ENCODE peak calls at places on chromosome 19, in seven cellular contexts. C, M, K, A, J, T and Q are unnamed samples.

GRCh38 chr19:49502866-49503581 is 6.8 kb downstream of the RPS11 start:
- DNase-seq in K (peak), C (peak), A (peak), J (peak), M (peak), T (peak), Q (no peak)

GRCh38 chr19:10961073-10961762 is 388 bp downstream of the SMARCA4 start:
- DNase-seq in A (peak), T (no peak), M (peak), J (peak), C (no peak), K (no peak), Q (no peak)

GRCh38 chr19:49518033-49518432 is 5.6 kb downstream of the FCGRT start:
- DNase-seq in C (no peak), M (no peak), J (no peak), K (no peak), A (no peak), T (no peak), Q (no peak)

GRCh38 chr19:1074512-1075283 is 7.7 kb downstream of the ARHGAP45 start:
- DNase-seq in C (peak), T (peak), M (peak), A (no peak), J (peak), K (no peak), Q (no peak)

GRCh38 chr19:38850976-38851621 is 1.3 kb upstream of the HNRNPL start:
- DNase-seq in A (peak), J (peak), C (no peak), M (no peak), K (peak), T (peak), Q (peak)

GRCh38 chr19:41386442-41386841 is 10.1 kb downstream of the TMEM91 start:
- DNase-seq in T (no peak), J (no peak), M (no peak), K (peak), C (no peak), A (no peak), Q (no peak)

GRCh38 chr19:10923503-10924076 is 4.8 kb downstream of the YIPF2 start:
- DNase-seq in J (no peak), K (no peak), M (no peak), C (no peak), A (no peak), T (no peak), Q (no peak)

GRCh38 chr19:19597809-19598306 is 20.6 kb downstream of the PBX4 start:
- DNase-seq in A (no peak), T (no peak), K (no peak), C (no peak), J (no peak), M (no peak), Q (no peak)

GRCh38 chr19:47719047-47719885 is 6.0 kb downstream of the EHD2 start:
- DNase-seq in K (peak), M (peak), T (peak), J (peak), A (no peak), C (peak), Q (peak)

GRCh38 chr19:57103573-57104277 is 16.1 kb upstream of the USP29 start:
- DNase-seq in C (peak), J (peak), A (peak), M (peak), T (peak), K (peak), Q (peak)

GRCh38 chr19:461664-462551 is 1.1 kb upstream of the SHC2 start:
- DNase-seq in J (no peak), M (no peak), K (peak), C (no peak), A (no peak), T (peak), Q (peak)

GRCh38 chr19:47896019-47896418 is 9.9 kb upstream of the SULT2A1 start:
- DNase-seq in A (no peak), K (no peak), C (peak), J (no peak), T (no peak), M (no peak), Q (no peak)

GRCh38 chr19:55406869-55407624 is 541 bp downstream of the UBE2S start:
- DNase-seq in K (no peak), C (no peak), M (no peak), T (peak), J (no peak), A (peak), Q (peak)

GRCh38 chr19:45468159-45468651 is 409 bp downstream of the FOSB start:
- DNase-seq in C (no peak), K (peak), T (peak), A (no peak), M (no peak), J (no peak), Q (no peak)
- TF ChIP-seq CTCF in C (no peak), K (no peak), T (no peak), A (no peak), M (no peak), J (peak), Q (no peak)

DNA sequence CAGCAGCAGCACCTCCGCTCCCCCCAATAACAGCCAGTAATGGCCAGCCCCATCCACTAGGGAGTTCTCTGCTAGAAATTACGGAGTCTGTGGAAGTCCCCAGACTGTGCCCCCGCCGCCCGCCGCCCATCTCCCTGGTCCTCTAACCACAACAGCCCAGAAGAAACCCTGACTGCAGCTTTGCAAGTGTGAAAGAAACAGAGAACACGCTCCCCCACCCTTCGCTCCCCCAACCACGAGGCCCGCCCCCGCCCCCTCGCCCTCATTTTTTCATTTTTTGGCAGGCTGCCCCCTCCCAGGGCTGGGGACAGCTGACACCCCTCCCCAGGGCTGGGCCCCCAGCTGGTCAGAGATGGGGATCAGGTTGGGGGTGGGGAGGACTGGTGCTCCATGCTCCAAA is 29.6 kb upstream of the ASF1B start:
- DNase-seq in C (no peak), T (no peak), M (no peak), K (no peak), J (no peak), A (no peak), Q (no peak)
- TF ChIP-seq CTCF in C (no peak), T (no peak), M (no peak), K (no peak), J (no peak), A (no peak), Q (no peak)

GRCh38 chr19:30719189-30719990 is 347.2 kb downstream of the ZNF536 start:
- DNase-seq in T (peak), C (peak), J (peak), M (peak), A (peak), K (peak), Q (peak)
- TF ChIP-seq CTCF in T (no peak), C (peak), J (no peak), M (no peak), A (no peak), K (peak), Q (no peak)

GRCh38 chr19:15466851-15467733 is 2.7 kb upstream of the RASAL3 start:
- DNase-seq in M (no peak), C (peak), K (no peak), T (no peak), A (no peak), J (no peak), Q (no peak)
- TF ChIP-seq CTCF in M (no peak), C (no peak), K (no peak), T (no peak), A (no peak), J (no peak), Q (no peak)

DNA sequence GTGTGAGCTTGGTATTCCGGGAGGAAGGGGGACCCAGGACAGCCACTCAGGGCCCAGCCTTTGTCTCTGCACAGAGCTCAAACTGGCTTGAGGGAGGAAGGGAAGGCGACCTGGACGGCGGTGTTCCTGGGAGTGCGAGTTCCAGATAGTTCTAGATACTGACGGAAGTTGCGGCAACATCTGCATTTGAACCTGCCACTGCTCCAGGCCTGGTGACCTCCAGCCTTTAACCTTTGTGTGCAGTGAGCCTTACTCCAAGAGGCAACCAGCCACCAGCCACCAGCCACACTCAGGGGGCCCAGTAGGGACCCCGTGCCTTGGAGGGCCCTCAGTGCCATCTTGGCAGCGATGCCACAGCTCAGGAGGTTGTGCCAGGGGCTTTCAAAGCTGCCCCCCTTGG is 15.5 kb upstream of the ZBTB7A start:
- DNase-seq in M (no peak), A (no peak), K (no peak), T (no peak), C (no peak), J (no peak), Q (no peak)
- TF ChIP-seq CTCF in M (no peak), A (no peak), K (no peak), T (no peak), C (no peak), J (no peak), Q (no peak)

GRCh38 chr19:4066176-4066606 is 508 bp downstream of the ZBTB7A start:
- DNase-seq in M (no peak), T (no peak), K (no peak), C (no peak), J (no peak), A (peak), Q (no peak)
- TF ChIP-seq CTCF in M (no peak), T (no peak), K (no peak), C (no peak), J (no peak), A (no peak), Q (no peak)

GRCh38 chr19:8511573-8512101 is 2.3 kb downstream of the ZNF414 start:
- DNase-seq in C (no peak), J (no peak), K (no peak), T (no peak), M (no peak), A (no peak), Q (no peak)
- TF ChIP-seq CTCF in C (no peak), J (no peak), K (no peak), T (no peak), M (no peak), A (peak), Q (peak)

GRCh38 chr19:45918721-45919120 is 4.1 kb upstream of the NANOS2 start:
- DNase-seq in K (no peak), J (no peak), C (no peak), A (no peak), M (no peak), T (no peak), Q (no peak)

GRCh38 chr19:45911291-45911690 is 3.3 kb downstream of the NANOS2 start:
- DNase-seq in T (no peak), J (no peak), C (no peak), M (no peak), A (no peak), K (no peak), Q (no peak)

GRCh38 chr19:45908956-45909355 is 5.6 kb downstream of the NANOS2 start:
- DNase-seq in T (no peak), M (no peak), C (no peak), J (no peak), A (no peak), K (no peak), Q (no peak)

GRCh38 chr19:45917421-45918091 is 3.0 kb upstream of the NANOS2 start:
- DNase-seq in A (no peak), M (no peak), J (no peak), C (no peak), K (no peak), T (no peak), Q (no peak)

GRCh38 chr19:45913874-45914830 is at the start of gene NANOS2:
- DNase-seq in T (no peak), C (peak), A (peak), J (no peak), M (no peak), K (no peak), Q (peak)
- TF ChIP-seq CTCF in T (no peak), C (peak), A (no peak), J (no peak), M (no peak), K (no peak), Q (no peak)

GRCh38 chr19:23851966-23852365 is 62.7 kb upstream of the ZNF726 start:
- DNase-seq in J (no peak), K (no peak), T (no peak), M (no peak), A (no peak), C (no peak), Q (no peak)

GRCh38 chr19:23855676-23856075 is 59.0 kb upstream of the ZNF726 start:
- DNase-seq in M (no peak), A (no peak), K (no peak), J (no peak), C (no peak), T (no peak), Q (no peak)
- TF ChIP-seq CTCF in M (no peak), A (no peak), K (no peak), J (no peak), C (no peak), T (no peak), Q (no peak)